ENCODE peak calls at places on chromosomes 1 and 21, in ten cellular contexts. L is right lobe of liver; R is activated CD4-positive, CD25-positive, alpha-beta regulatory T cell treated with anti-CD3 and anti-CD28 coated beads, Interleukin-2, amount 50 U/mL, for 24 hours; A is activated CD4-positive, alpha-beta T cell treated with anti-CD3 and anti-CD28 coated beads for 36 hours; E is activated CD8-positive, alpha-beta T cell treated with anti-CD3 and anti-CD28 coated beads for 36 hours; B is A549; U is Right ventricle myocardium inferior; I is naive thymus-derived CD8-positive, alpha-beta T cell; M is left lung; K is naive thymus-derived CD4-positive, alpha-beta T cell. O is an unnamed sample.

GRCh38 chr21:29080454-29080930 is 7.0 kb upstream of the CCT8 start:
- ATAC-seq in M (peak), I (peak), A (no peak), R (no peak), U (no peak), B (no peak), L (peak), E (no peak), K (peak), O (no peak)

GRCh38 chr1:64861611-64862010 is 104.7 kb downstream of the JAK1 start:
- ATAC-seq in R (no peak), K (no peak), M (peak), U (peak), A (no peak), E (no peak), L (peak), I (no peak), B (peak), O (peak)

GRCh38 chr1:112165375-112165774 is 175.9 kb upstream of the KCND3 start:
- ATAC-seq in I (no peak), E (no peak), A (no peak), L (no peak), B (no peak), K (no peak), R (no peak), U (no peak), M (no peak), O (no peak)

GRCh38 chr1:232621050-232621449 is 8.9 kb downstream of the SIPA1L2 start:
- ATAC-seq in I (no peak), U (peak), E (no peak), A (no peak), L (peak), K (peak), M (peak), B (no peak), R (no peak), O (no peak)

GRCh38 chr1:231508941-231509340 is 19.5 kb upstream of the TSNAX start:
- ATAC-seq in I (no peak), A (no peak), U (no peak), B (no peak), L (no peak), E (no peak), K (no peak), R (no peak), M (no peak), O (no peak)

GRCh38 chr1:157820299-157820698 is 379 bp upstream of the FCRL1 start:
- ATAC-seq in E (no peak), B (no peak), U (no peak), M (no peak), L (no peak), R (no peak), K (no peak), A (no peak), I (no peak), O (no peak)

GRCh38 chr1:212186427-212187207 is 98.6 kb upstream of the PPP2R5A start:
- ATAC-seq in E (peak), L (peak), M (peak), R (peak), K (peak), B (no peak), A (peak), U (no peak), I (peak), O (peak)

GRCh38 chr1:153968000-153968363 is 280 bp downstream of the CREB3L4 start:
- ATAC-seq in K (no peak), R (no peak), I (no peak), L (no peak), B (no peak), U (no peak), A (no peak), M (peak), E (no peak), O (no peak)

GRCh38 chr1:172581273-172581672 is 48.3 kb downstream of the SUCO start:
- ATAC-seq in A (no peak), U (no peak), K (no peak), B (no peak), R (no peak), I (no peak), M (no peak), L (no peak), E (no peak), O (no peak)

GRCh38 chr1:155285063-155285462 is 7.8 kb downstream of the HCN3 start:
- ATAC-seq in M (no peak), B (no peak), R (no peak), U (peak), E (no peak), A (no peak), I (no peak), L (no peak), K (no peak), O (no peak)

GRCh38 chr1:202240956-202241355 is 47.4 kb downstream of the LGR6 start:
- ATAC-seq in E (no peak), I (no peak), R (no peak), A (no peak), K (no peak), B (no peak), M (no peak), U (no peak), L (no peak), O (no peak)

GRCh38 chr1:62918706-62919105 is 134.8 kb downstream of the ATG4C start:
- ATAC-seq in M (no peak), R (no peak), E (no peak), A (no peak), I (no peak), L (no peak), K (no peak), B (no peak), U (no peak), O (no peak)

GRCh38 chr1:16111771-16112557 is 38.5 kb upstream of the FAM131C start:
- ATAC-seq in A (no peak), B (peak), L (peak), U (peak), E (no peak), I (no peak), R (no peak), K (no peak), M (peak), O (no peak)

GRCh38 chr1:89550995-89551394 is 26.4 kb downstream of the LRRC8B start:
- ATAC-seq in L (no peak), R (no peak), E (no peak), B (no peak), I (no peak), U (no peak), M (no peak), A (no peak), K (no peak), O (no peak)

GRCh38 chr1:219806020-219806419 is 122.3 kb downstream of the SLC30A10 start:
- ATAC-seq in B (no peak), A (no peak), U (no peak), E (no peak), M (no peak), I (no peak), K (no peak), R (no peak), L (no peak), O (no peak)

GRCh38 chr1:10339036-10339567 is 59.8 kb upstream of the PGD start:
- ATAC-seq in M (no peak), I (no peak), R (no peak), U (no peak), A (no peak), B (no peak), E (no peak), L (no peak), K (no peak), O (no peak)

GRCh38 chr21:33831962-33832659 is 83.5 kb downstream of the ATP5PO start:
- ATAC-seq in L (no peak), E (no peak), I (no peak), B (no peak), K (no peak), U (no peak), R (no peak), A (no peak), M (peak), O (peak)

GRCh38 chr1:162587761-162588260 is 26.3 kb downstream of the UAP1 start:
- ATAC-seq in R (no peak), M (no peak), A (no peak), I (no peak), B (no peak), L (no peak), U (no peak), K (no peak), E (no peak), O (no peak)

GRCh38 chr1:189657715-189658114 is 819.9 kb downstream of the BRINP3 start:
- ATAC-seq in A (no peak), E (no peak), U (no peak), I (no peak), K (no peak), R (no peak), L (no peak), B (peak), M (no peak), O (no peak)

GRCh38 chr1:37704966-37705365 is 12.7 kb downstream of the CDCA8 start:
- ATAC-seq in B (no peak), A (no peak), E (no peak), L (no peak), I (no peak), U (no peak), K (no peak), R (no peak), M (no peak), O (no peak)

GRCh38 chr1:94039871-94040569 is 80.9 kb downstream of the ABCA4 start:
- ATAC-seq in B (no peak), E (no peak), A (no peak), L (no peak), U (peak), M (no peak), I (no peak), K (no peak), R (no peak), O (no peak)

GRCh38 chr21:42374457-42374856 is 8.1 kb upstream of the TFF1 start:
- ATAC-seq in I (no peak), K (no peak), M (no peak), A (peak), L (no peak), U (no peak), R (peak), E (no peak), B (no peak), O (no peak)

GRCh38 chr1:1337793-1338147 is 6.7 kb downstream of the TAS1R3 start:
- ATAC-seq in M (peak), U (no peak), I (peak), K (peak), B (no peak), R (peak), A (peak), L (no peak), E (peak), O (peak)

GRCh38 chr1:1489861-1490260 is 18.3 kb downstream of the ATAD3B start:
- ATAC-seq in E (no peak), M (no peak), I (no peak), U (no peak), B (no peak), R (no peak), L (no peak), A (no peak), K (no peak), O (no peak)

GRCh38 chr1:6600410-6601048 is 2.1 kb downstream of the KLHL21 start:
- ATAC-seq in M (peak), I (peak), L (no peak), R (no peak), A (peak), K (no peak), B (no peak), E (no peak), U (no peak), O (no peak)

GRCh38 chr1:25771246-25772114 is 28.5 kb upstream of the SELENON start:
- ATAC-seq in R (no peak), U (peak), A (peak), K (peak), B (no peak), E (peak), L (peak), I (peak), M (no peak), O (no peak)

GRCh38 chr1:9084883-9085282 is 15.4 kb upstream of the SLC2A5 start:
- ATAC-seq in K (no peak), M (peak), E (no peak), I (no peak), R (no peak), A (no peak), B (no peak), U (peak), L (no peak), O (no peak)

GRCh38 chr1:75165264-75165663 is 31.1 kb downstream of the LHX8 start:
- ATAC-seq in R (no peak), B (no peak), E (no peak), I (no peak), A (no peak), M (no peak), L (no peak), K (no peak), U (no peak), O (peak)

GRCh38 chr21:43658769-43659135 is 536 bp downstream of the HSF2BP start:
- ATAC-seq in R (no peak), M (no peak), A (no peak), L (no peak), E (no peak), U (no peak), B (no peak), K (no peak), I (no peak), O (no peak)

GRCh38 chr1:170734412-170735175 is 70.7 kb downstream of the PRRX1 start:
- ATAC-seq in L (no peak), M (no peak), U (no peak), K (no peak), R (no peak), A (no peak), B (no peak), I (no peak), E (no peak), O (no peak)